ENCODE peak calls at places on chromosomes 5 and 9, in six cellular contexts. C is IMR-90, X is H1, U is mesenchymal stem cell, R is neuronal stem cell, S is H9. L is an unnamed sample.

GRCh38 chr9:124285903-124286291 is 28.1 kb downstream of the NEK6 start:
- DNase-seq in C (peak; percentile 99), X (no peak), U (peak; percentile 99), R (no peak), S (no peak), L (peak; percentile 78)

GRCh38 chr5:141484499-141485304 is at the start of gene PCDHGC4:
- DNase-seq in C (no peak), X (peak; percentile 84), U (peak; percentile 64), R (peak; percentile 75), S (peak; percentile 92), L (peak; percentile 33)

GRCh38 chr5:462051-462481 is 19.1 kb downstream of the EXOC3 start:
- DNase-seq in C (no peak), X (no peak), U (no peak), R (no peak), S (peak; percentile 25), L (no peak)

GRCh38 chr5:31948006-31948405 is 226.1 kb downstream of the GOLPH3 start:
- DNase-seq in C (no peak), X (no peak), U (no peak), R (no peak), S (no peak), L (no peak)

GRCh38 chr5:32202394-32202793 is 28.3 kb upstream of the GOLPH3 start:
- DNase-seq in C (peak; percentile 88), X (no peak), U (no peak), R (no peak), S (no peak), L (no peak)

GRCh38 chr5:15752886-15753285 is 252.9 kb downstream of the FBXL7 start:
- DNase-seq in C (peak; percentile 51), X (no peak), U (peak; percentile 51), R (no peak), S (no peak), L (no peak)

GRCh38 chr9:120351106-120351505 is 228.9 kb downstream of the CDK5RAP2 start:
- DNase-seq in C (no peak), X (no peak), U (no peak), R (no peak), S (no peak), L (peak; percentile 84)

GRCh38 chr9:107807183-107807582 is 317.6 kb upstream of the KLF4 start:
- DNase-seq in C (peak; percentile 75), X (no peak), U (peak; percentile 60), R (no peak), S (no peak), L (no peak)

GRCh38 chr9:137619240-137620090 is 660 bp downstream of the EHMT1 start:
- DNase-seq in C (peak; percentile 36), X (no peak), U (peak; percentile 61), R (no peak), S (no peak), L (peak; percentile 69)

GRCh38 chr9:36865731-36866635 is 168.1 kb downstream of the PAX5 start:
- DNase-seq in C (no peak), X (no peak), U (no peak), R (no peak), S (no peak), L (no peak)

GRCh38 chr9:112439825-112440224 is 46.8 kb upstream of the KIAA1958 start:
- DNase-seq in C (no peak), X (no peak), U (no peak), R (no peak), S (no peak), L (no peak)

GRCh38 chr9:123275381-123275780 is 7.0 kb upstream of the STRBP start:
- DNase-seq in C (no peak), X (no peak), U (no peak), R (no peak), S (no peak), L (no peak)

GRCh38 chr9:76562511-76562911 is 103.5 kb downstream of the GCNT1 start:
- DNase-seq in C (peak; percentile 59), X (no peak), U (peak; percentile 68), R (no peak), S (no peak), L (peak; percentile 96)

GRCh38 chr5:154059039-154059430 is 20.3 kb downstream of the MFAP3 start:
- DNase-seq in C (no peak), X (no peak), U (no peak), R (no peak), S (no peak), L (no peak)
- H4K91ac ChIP-seq in C (no peak overlapping the region), X (no peak overlapping the region), U (no peak overlapping the region), R (no peak overlapping the region), S (no peak overlapping the region), L (no peak overlapping the region)

GRCh38 chr5:118233601-118234000 is 754.7 kb downstream of the DTWD2 start:
- DNase-seq in C (no peak), X (no peak), U (peak; percentile 34), R (no peak), S (no peak), L (no peak)

GRCh38 chr5:118236108-118236849 is 752.1 kb downstream of the DTWD2 start:
- DNase-seq in C (no peak), X (no peak), U (no peak), R (no peak), S (no peak), L (no peak)
- H4K91ac ChIP-seq in C (no peak overlapping the region), X (no peak overlapping the region), U (no peak overlapping the region), R (no peak overlapping the region), S (no peak overlapping the region), L (no peak overlapping the region)

GRCh38 chr9:130662927-130663257 is 1.5 kb upstream of the PRDM12 start:
- DNase-seq in C (no peak), X (no peak), U (no peak), R (no peak), S (peak; percentile 49), L (no peak)
- H4K91ac ChIP-seq in C (no peak overlapping the region), X (no peak overlapping the region), U (no peak overlapping the region), R (no peak overlapping the region), S (no peak overlapping the region), L (no peak overlapping the region)

GRCh38 chr5:175775416-175775815 is 96.0 kb upstream of the CPLX2 start:
- DNase-seq in C (no peak), X (no peak), U (no peak), R (no peak), S (no peak), L (no peak)
- H4K91ac ChIP-seq in C (no peak overlapping the region), X (no peak overlapping the region), U (no peak overlapping the region), R (no peak overlapping the region), S (no peak overlapping the region), L (no peak overlapping the region)

DNA sequence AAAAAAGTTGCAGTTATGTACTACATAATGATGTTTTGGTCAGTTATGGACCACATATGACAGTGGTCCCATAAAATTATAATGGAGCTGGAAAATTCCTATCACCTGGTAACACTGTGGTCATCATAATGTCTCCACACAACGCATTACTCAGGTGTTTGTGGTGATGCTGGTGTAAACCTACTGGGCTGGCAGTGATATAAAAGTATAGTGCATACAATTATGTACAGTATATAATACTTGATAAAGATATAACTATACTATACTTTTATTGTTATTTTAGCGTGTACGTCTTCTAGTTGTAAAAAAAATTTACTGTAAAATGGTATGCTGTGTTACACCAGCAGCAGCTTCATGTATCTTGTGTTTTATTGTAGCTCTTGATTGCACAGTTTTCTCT is 66.0 kb upstream of the PANK3 start:
- DNase-seq in C (no peak), X (no peak), U (no peak), R (no peak), S (no peak), L (no peak)
- H4K91ac ChIP-seq in C (no peak overlapping the region), X (no peak overlapping the region), U (no peak overlapping the region), R (no peak overlapping the region), S (no peak overlapping the region), L (no peak overlapping the region)

DNA sequence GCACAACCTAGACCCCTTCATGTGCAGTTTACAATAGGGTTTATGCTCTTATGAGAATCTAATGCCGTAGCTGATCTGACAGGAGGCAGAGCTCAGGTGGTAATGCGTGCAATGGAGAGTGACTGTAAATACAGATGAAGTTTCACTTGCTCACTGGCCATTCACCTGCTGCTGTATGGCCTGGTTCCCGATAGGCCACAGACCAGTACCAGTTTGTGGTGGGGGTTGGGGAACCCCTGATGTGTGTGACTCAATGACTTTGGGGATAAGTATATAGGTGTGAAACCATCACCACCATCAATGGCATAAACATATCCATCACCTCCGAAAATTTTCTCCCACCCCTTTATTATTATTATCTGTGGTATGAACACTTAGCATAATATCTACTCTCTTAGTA is 42.1 kb downstream of the TLR4 start:
- DNase-seq in C (no peak), X (no peak), U (no peak), R (no peak), S (no peak), L (no peak)
- H4K91ac ChIP-seq in C (no peak overlapping the region), X (no peak overlapping the region), U (no peak overlapping the region), R (no peak overlapping the region), S (no peak overlapping the region), L (no peak overlapping the region)

DNA sequence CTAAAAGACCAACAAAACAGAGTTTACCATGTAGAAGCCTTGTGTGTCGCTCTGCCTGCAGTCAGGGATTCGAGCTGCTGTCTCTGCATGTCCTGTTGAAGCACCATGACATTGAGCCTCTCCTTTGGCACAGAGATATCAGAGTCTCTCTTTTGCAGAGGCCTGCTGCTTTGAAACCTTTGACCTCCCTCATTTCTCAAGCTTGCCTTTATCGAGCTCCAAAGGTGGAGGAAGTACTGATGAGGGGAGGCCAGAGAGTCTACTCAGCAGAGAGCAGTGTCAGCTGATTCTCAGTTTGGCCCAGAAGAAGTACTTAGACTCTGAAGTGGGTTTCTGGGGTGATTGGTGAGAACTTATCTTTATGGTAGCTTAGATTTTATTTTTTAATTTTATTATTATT is 82.6 kb downstream of the ARHGAP26 start:
- DNase-seq in C (no peak), X (no peak), U (no peak), R (no peak), S (no peak), L (no peak)
- H4K91ac ChIP-seq in C (no peak overlapping the region), X (no peak overlapping the region), U (no peak overlapping the region), R (no peak overlapping the region), S (no peak overlapping the region), L (no peak overlapping the region)

GRCh38 chr9:86242012-86242411 is 17.4 kb downstream of the C9orf153 start:
- DNase-seq in C (no peak), X (no peak), U (peak; percentile 10), R (no peak), S (no peak), L (no peak)
- H4K91ac ChIP-seq in C (no peak overlapping the region), X (no peak overlapping the region), U (no peak overlapping the region), R (no peak overlapping the region), S (no peak overlapping the region), L (no peak overlapping the region)

DNA sequence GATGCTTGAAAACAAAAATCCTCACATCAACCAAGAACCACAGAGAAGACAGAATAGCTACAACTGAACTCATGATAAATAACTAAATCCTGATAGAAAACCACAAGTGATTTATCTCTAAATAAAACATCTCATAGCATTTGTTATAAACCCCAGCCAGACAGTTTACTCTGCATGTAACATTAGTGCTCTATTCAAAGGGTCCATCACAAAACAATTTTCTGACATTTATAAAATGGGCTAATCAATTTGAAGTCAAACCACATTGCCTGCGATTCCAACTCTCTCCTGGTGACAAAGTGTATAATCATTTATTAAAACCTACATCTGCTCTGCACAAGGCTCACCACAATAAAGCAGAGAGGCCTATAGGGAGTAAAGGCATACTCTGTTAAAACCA is 49.8 kb downstream of the UIMC1 start:
- DNase-seq in C (no peak), X (no peak), U (no peak), R (no peak), S (no peak), L (no peak)
- H4K91ac ChIP-seq in C (no peak overlapping the region), X (no peak overlapping the region), U (no peak overlapping the region), R (no peak overlapping the region), S (no peak overlapping the region), L (no peak overlapping the region)

L was measured in trophoblast cell.